ENCODE peak calls at places on chromosomes 6 and 20, in seven cellular contexts. R, C, E, K, N, G and F are unnamed samples.

GRCh38 chr6:9657994-9658393 is 756.9 kb downstream of the TFAP2A start:
- DNase-seq in G (no peak), C (peak), R (no peak), E (peak), K (no peak), N (no peak), F (peak)

GRCh38 chr20:37972256-37973058 is 60.8 kb downstream of the TTI1 start:
- DNase-seq in K (no peak), R (no peak), N (no peak), G (peak), E (no peak), C (no peak), F (no peak)

GRCh38 chr20:58128635-58129625 is 99.5 kb downstream of the ANKRD60 start:
- DNase-seq in R (no peak), K (no peak), G (peak), C (no peak), N (no peak), E (no peak), F (no peak)

GRCh38 chr6:84340422-84340821 is 113.0 kb upstream of the CEP162 start:
- DNase-seq in N (no peak), K (no peak), R (no peak), G (no peak), C (no peak), E (no peak), F (no peak)

GRCh38 chr6:113909224-113909856 is 52.2 kb downstream of the MARCKS start:
- DNase-seq in C (peak), G (no peak), N (peak), K (no peak), E (peak), R (peak), F (peak)

GRCh38 chr6:33014841-33015634 is 5.6 kb upstream of the HLA-DOA start:
- DNase-seq in E (peak), C (peak), R (peak), N (peak), K (peak), G (peak), F (peak)

GRCh38 chr20:43781215-43781614 is 54.4 kb upstream of the GTSF1L start:
- DNase-seq in G (no peak), N (no peak), R (no peak), K (no peak), C (no peak), E (no peak), F (no peak)

GRCh38 chr6:110217255-110217654 is 37.0 kb downstream of the CDC40 start:
- DNase-seq in E (peak), G (no peak), N (no peak), K (no peak), C (no peak), R (peak), F (peak)

GRCh38 chr6:37048851-37049734 is 43.6 kb downstream of the FGD2 start:
- DNase-seq in G (no peak), E (peak), N (peak), R (peak), C (peak), K (peak), F (peak)

GRCh38 chr6:85069577-85069976 is 305.2 kb upstream of the TBX18 start:
- DNase-seq in N (no peak), K (no peak), R (no peak), E (no peak), C (no peak), G (no peak), F (no peak)

GRCh38 chr6:43934183-43934802 is 164.3 kb downstream of the VEGFA start:
- DNase-seq in K (no peak), C (no peak), E (no peak), N (no peak), R (no peak), G (peak), F (no peak)

GRCh38 chr20:41643504-41643938 is 25.3 kb upstream of the CHD6 start:
- DNase-seq in N (no peak), E (peak), R (peak), G (no peak), K (peak), C (no peak), F (peak)

GRCh38 chr6:140590641-140591040 is 1216.2 kb upstream of the CITED2 start:
- DNase-seq in C (no peak), E (peak), N (no peak), R (peak), G (no peak), K (no peak), F (peak)

GRCh38 chr20:45970646-45971424 is 1.2 kb downstream of the ZNF335 start:
- DNase-seq in G (peak), R (peak), K (peak), E (peak), N (no peak), C (no peak), F (peak)

GRCh38 chr6:3610206-3610605 is 141.3 kb downstream of the PXDC1 start:
- DNase-seq in R (peak), C (peak), K (no peak), G (no peak), N (peak), E (peak), F (no peak)

GRCh38 chr20:17334866-17335412 is 108.1 kb downstream of the PCSK2 start:
- DNase-seq in E (no peak), K (no peak), C (no peak), R (no peak), G (no peak), N (no peak), F (no peak)

GRCh38 chr6:16162003-16162402 is 33.1 kb downstream of the MYLIP start:
- DNase-seq in N (no peak), E (no peak), K (no peak), C (no peak), G (no peak), R (no peak), F (no peak)

GRCh38 chr20:20303742-20304141 is 64.2 kb upstream of the INSM1 start:
- DNase-seq in R (no peak), C (no peak), E (no peak), N (no peak), K (no peak), G (no peak), F (no peak)

GRCh38 chr20:37598101-37598530 is 70.4 kb upstream of the BLCAP start:
- DNase-seq in K (no peak), N (no peak), G (peak), R (no peak), E (no peak), C (no peak), F (no peak)

GRCh38 chr20:57456116-57456515 is 64.9 kb downstream of the RBM38 start:
- DNase-seq in G (no peak), N (no peak), E (no peak), R (no peak), C (no peak), K (no peak), F (no peak)

GRCh38 chr6:15969236-15969778 is 159.6 kb upstream of the MYLIP start:
- DNase-seq in N (no peak), C (peak), K (no peak), G (no peak), E (peak), R (no peak), F (peak)

GRCh38 chr20:6388666-6389197 is 265.9 kb upstream of the FERMT1 start:
- DNase-seq in E (no peak), R (peak), K (no peak), G (no peak), N (peak), C (no peak), F (no peak)

GRCh38 chr20:57804470-57805250 is 94.8 kb upstream of the PMEPA1 start:
- DNase-seq in C (no peak), K (no peak), E (no peak), G (peak), N (no peak), R (no peak), F (no peak)

GRCh38 chr6:13500264-13500663 is 12.9 kb upstream of the GFOD1 start:
- DNase-seq in N (no peak), E (peak), C (no peak), G (no peak), R (no peak), K (no peak), F (no peak)

GRCh38 chr20:3318226-3318884 is 79.4 kb upstream of the SLC4A11 start:
- DNase-seq in N (no peak), G (no peak), C (no peak), E (peak), R (peak), K (no peak), F (no peak)

GRCh38 chr6:75612921-75613534 is 11.3 kb downstream of the SENP6 start:
- DNase-seq in E (no peak), R (no peak), G (no peak), C (no peak), N (no peak), K (no peak), F (no peak)

GRCh38 chr6:6713660-6714446 is 125.3 kb downstream of the LY86 start:
- DNase-seq in E (peak), C (no peak), N (no peak), R (peak), K (no peak), G (no peak), F (no peak)
- H3K4me3 ChIP-seq in E (no peak), C (no peak), N (no peak), R (no peak), K (no peak), G (no peak), F (peak)

DNA sequence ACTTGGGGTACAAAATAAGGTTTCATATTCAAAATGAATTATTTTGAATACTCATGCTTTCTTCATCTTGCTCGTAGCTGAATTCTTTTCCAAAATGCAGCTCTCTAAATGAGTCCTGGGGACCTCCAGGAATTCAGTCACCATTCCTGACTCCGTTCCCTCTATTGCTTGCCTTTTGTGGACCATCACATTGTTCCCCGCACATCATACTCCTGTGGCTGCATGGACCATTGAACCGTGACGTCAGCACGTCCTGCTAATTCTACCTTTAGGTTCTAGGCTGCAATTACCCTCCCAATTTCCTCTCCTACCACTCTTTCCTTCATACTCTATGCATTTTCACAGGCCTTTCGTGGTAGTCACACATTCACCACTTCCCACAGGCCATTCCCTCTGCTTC is 173.1 kb upstream of the ID4 start:
- DNase-seq in K (no peak), G (no peak), R (no peak), N (no peak), E (no peak), C (no peak), F (no peak)
- H3K4me3 ChIP-seq in K (no peak), G (no peak), R (no peak), N (no peak), E (no peak), C (no peak), F (no peak)

GRCh38 chr6:47701374-47701773 is 3.0 kb downstream of the ADGRF4 start:
- DNase-seq in E (peak), C (no peak), K (no peak), N (no peak), R (peak), G (no peak), F (no peak)

GRCh38 chr6:47697925-47698324 is 455 bp upstream of the ADGRF4 start:
- DNase-seq in K (no peak), R (no peak), E (no peak), G (no peak), C (no peak), N (no peak), F (no peak)

GRCh38 chr6:47700051-47700450 is 1.7 kb downstream of the ADGRF4 start:
- DNase-seq in K (no peak), C (no peak), N (peak), E (peak), G (no peak), R (peak), F (peak)

GRCh38 chr6:47700596-47700995 is 2.2 kb downstream of the ADGRF4 start:
- DNase-seq in E (peak), N (no peak), C (no peak), G (no peak), R (peak), K (no peak), F (no peak)

GRCh38 chr6:47698342-47698787 is at the start of gene ADGRF4:
- DNase-seq in G (no peak), K (no peak), R (peak), N (no peak), C (no peak), E (peak), F (peak)
- H3K4me3 ChIP-seq in G (no peak), K (no peak), R (no peak), N (no peak), C (no peak), E (peak), F (no peak)

DNA sequence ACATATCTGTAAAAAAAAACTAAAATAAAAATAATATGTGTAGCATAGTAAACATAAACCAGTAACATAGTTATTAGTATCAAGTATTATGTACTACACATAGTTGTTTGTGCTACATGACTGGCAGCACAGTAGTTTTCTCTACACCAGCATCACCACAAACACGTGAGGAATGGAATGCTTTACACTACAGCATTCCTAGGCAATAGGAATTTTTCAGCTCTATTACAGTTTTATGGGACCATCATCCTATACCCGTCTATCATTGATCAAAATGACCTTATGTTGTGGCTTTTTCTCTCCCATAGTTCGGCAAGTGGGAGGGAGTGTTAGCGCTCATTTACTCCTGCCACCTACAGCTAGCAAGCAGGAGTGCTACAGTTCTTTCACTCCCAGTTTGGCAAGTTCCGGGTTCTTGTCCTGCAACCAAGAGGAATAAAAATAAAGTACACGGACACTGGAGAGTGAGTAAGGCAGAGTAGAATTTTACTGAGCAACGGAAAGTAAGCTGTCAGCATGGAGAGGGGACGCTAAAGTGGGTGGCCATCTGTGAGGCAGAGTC is 196.8 kb upstream of the HSF2 start:
- DNase-seq in G (no peak), R (no peak), N (no peak), E (no peak), C (no peak), K (no peak), F (no peak)
- H3K4me3 ChIP-seq in G (no peak), R (no peak), N (no peak), E (no peak), C (no peak), K (no peak), F (no peak)